ENCODE peak calls at places on chromosomes 4 and X, in seven cellular contexts. J is ELR; L is naive thymus-derived CD4-positive, alpha-beta T cell; C is stomach; R is endodermal cell; D is thyroid gland; F is activated effector memory CD4-positive, alpha-beta T cell treated with anti-CD3 and anti-CD28 coated beads, Interleukin-2, amount 50 U/mL, for 16 hours. W is an unnamed sample.

GRCh38 chr4:8775751-8776355 is 95.8 kb downstream of the HMX1 start:
- DNase-seq in J (no peak), L (no peak), C (no peak), R (peak), D (no peak), F (no peak), W (peak)

GRCh38 chr4:26936284-26937065 is 75.8 kb downstream of the STIM2 start:
- DNase-seq in J (peak), L (no peak), C (no peak), R (peak), D (no peak), F (no peak), W (peak)

GRCh38 chrX:115939636-115940160 is 230.8 kb upstream of the AGTR2 start:
- DNase-seq in J (no peak), L (no peak), C (no peak), R (no peak), D (no peak), F (no peak), W (no peak)

GRCh38 chr4:515251-515650 is 16.2 kb downstream of the PIGG start:
- DNase-seq in J (no peak), L (no peak), C (no peak), R (no peak), D (no peak), F (no peak), W (peak)

GRCh38 chr4:164536829-164537228 is 217.1 kb upstream of the SMIM31 start:
- DNase-seq in J (peak), L (no peak), C (no peak), R (no peak), D (no peak), F (no peak), W (no peak)

GRCh38 chrX:132207996-132208395 is 11.3 kb downstream of the RAP2C start:
- DNase-seq in J (no peak), L (no peak), C (no peak), R (no peak), D (no peak), F (no peak), W (no peak)

GRCh38 chr4:48944659-48945290 is 38.2 kb upstream of the OCIAD2 start:
- DNase-seq in J (no peak), L (peak), C (peak), R (peak), D (no peak), F (no peak), W (no peak)

GRCh38 chrX:156001667-156002021 is 4.1 kb downstream of the IL9R start:
- DNase-seq in J (no peak), L (no peak), C (no peak), R (no peak), D (no peak), F (no peak), W (no peak)

GRCh38 chrX:110317079-110317819 is 636 bp downstream of the AMMECR1 start:
- DNase-seq in J (peak), L (peak), C (peak), R (peak), D (peak), F (peak), W (peak)